ENCODE peak calls at places on chromosomes 2 and 18, in five cellular contexts. U is endothelial cell, W is choroid plexus epithelial cell, D is GM10248, C is progenitor cell of endocrine pancreas. P is an unnamed sample.
A peak's percentile ranks its signal among the peaks of the same experiment; 100 is the strongest.

GRCh38 chr18:58998421-58999203 is 133.9 kb downstream of the ZNF532 start:
- DNase-seq in U (no peak), W (peak; percentile 85), D (no peak), C (no peak), P (no peak)

GRCh38 chr18:76564636-76565237 is 69.7 kb upstream of the ZNF516 start:
- DNase-seq in U (no peak), W (peak; percentile 17), D (no peak), C (no peak), P (no peak)

GRCh38 chr2:71536311-71536710 is 83.0 kb downstream of the DYSF start:
- DNase-seq in U (no peak), W (peak; percentile 3), D (no peak), C (no peak), P (no peak)

GRCh38 chr2:23620841-23621341 is 235.9 kb downstream of the KLHL29 start:
- DNase-seq in U (no peak), W (peak; percentile 87), D (no peak), C (no peak), P (no peak)

GRCh38 chr18:68797901-68798300 is at the start of gene CCDC102B:
- DNase-seq in U (no peak), W (peak; percentile 94), D (no peak), C (no peak), P (no peak)

GRCh38 chr2:98346259-98347236 is at the start of gene CNGA3:
- DNase-seq in U (peak; percentile 74), W (peak; percentile 26), D (peak; percentile 40), C (peak; percentile 64), P (peak; percentile 72)

GRCh38 chr18:59218018-59218417 is 1.9 kb upstream of the GRP start:
- DNase-seq in U (no peak), W (no peak), D (no peak), C (no peak), P (no peak)

GRCh38 chr18:37654034-37654433 is 88.4 kb upstream of the CELF4 start:
- DNase-seq in U (no peak), W (no peak), D (no peak), C (no peak), P (no peak)

GRCh38 chr18:72868666-72869661 is 1.2 kb upstream of the NETO1 start:
- DNase-seq in U (peak; percentile 36), W (no peak), D (peak; percentile 14), C (peak; percentile 24), P (peak; percentile 50)

GRCh38 chr2:30385327-30385726 is 61.7 kb upstream of the LCLAT1 start:
- DNase-seq in U (peak; percentile 70), W (peak; percentile 54), D (no peak), C (peak; percentile 53), P (peak; percentile 71)

GRCh38 chr18:48290162-48290926 is 118.8 kb downstream of the ZBTB7C start:
- DNase-seq in U (no peak), W (no peak), D (no peak), C (no peak), P (no peak)

GRCh38 chr2:9768388-9768787 is 74.9 kb upstream of the TAF1B start:
- DNase-seq in U (peak; percentile 67), W (peak; percentile 45), D (no peak), C (peak; percentile 36), P (peak; percentile 91)

GRCh38 chr18:47997338-47997780 is 66.9 kb upstream of the SMAD2 start:
- DNase-seq in U (no peak), W (peak; percentile 10), D (no peak), C (no peak), P (peak; percentile 84)

GRCh38 chr2:54233832-54234649 is 22.0 kb downstream of the TSPYL6 start:
- DNase-seq in U (no peak), W (no peak), D (no peak), C (no peak), P (no peak)

GRCh38 chr2:233419626-233420431 is 65.5 kb downstream of the DGKD start:
- DNase-seq in U (no peak), W (peak; percentile 26), D (peak; percentile 66), C (no peak), P (peak; percentile 68)

GRCh38 chr2:29606105-29606871 is 315.1 kb downstream of the ALK start:
- DNase-seq in U (no peak), W (peak; percentile 87), D (no peak), C (no peak), P (no peak)

GRCh38 chr18:35256947-35257346 is 16.1 kb downstream of the ZNF397 start:
- DNase-seq in U (no peak), W (no peak), D (no peak), C (no peak), P (no peak)

GRCh38 chr2:168075446-168075845 is 171.9 kb downstream of the STK39 start:
- DNase-seq in U (no peak), W (no peak), D (no peak), C (no peak), P (no peak)

GRCh38 chr2:1708476-1709334 is 35.6 kb downstream of the PXDN start:
- DNase-seq in U (no peak), W (no peak), D (no peak), C (no peak), P (no peak)

GRCh38 chr2:170163666-170164065 is 14.3 kb upstream of the MYO3B start:
- DNase-seq in U (no peak), W (no peak), D (no peak), C (no peak), P (no peak)

GRCh38 chr2:79944205-79944604 is 360.3 kb downstream of the LRRTM1 start:
- DNase-seq in U (no peak), W (no peak), D (no peak), C (no peak), P (no peak)

GRCh38 chr2:180519276-180519675 is 461.1 kb upstream of the UBE2E3 start:
- DNase-seq in U (no peak), W (peak; percentile 62), D (no peak), C (no peak), P (no peak)

GRCh38 chr2:12064153-12064552 is 317.7 kb downstream of the LPIN1 start:
- DNase-seq in U (no peak), W (peak; percentile 23), D (no peak), C (no peak), P (peak; percentile 67)

GRCh38 chr18:75478996-75479870 is 51.7 kb upstream of the SMIM21 start:
- DNase-seq in U (no peak), W (peak; percentile 82), D (peak; percentile 35), C (no peak), P (peak; percentile 63)

GRCh38 chr2:128437181-128437520 is 118.5 kb upstream of the HS6ST1 start:
- DNase-seq in U (no peak), W (no peak), D (no peak), C (no peak), P (no peak)

GRCh38 chr2:37614061-37614802 is 57.2 kb downstream of the CDC42EP3 start:
- DNase-seq in U (no peak), W (peak; percentile 94), D (no peak), C (no peak), P (no peak)

GRCh38 chr2:176157499-176158305 is 595 bp downstream of the HOXD3 start:
- DNase-seq in U (no peak), W (no peak), D (no peak), C (no peak), P (peak; percentile 69)

GRCh38 chr2:184971669-184972068 is 373.3 kb downstream of the ZNF804A start:
- DNase-seq in U (no peak), W (no peak), D (no peak), C (no peak), P (no peak)

GRCh38 chr2:16088035-16088696 is 147.8 kb downstream of the MYCN start:
- DNase-seq in U (no peak), W (no peak), D (no peak), C (no peak), P (no peak)

GRCh38 chr2:74864728-74865722 is 31.1 kb downstream of the HK2 start:
- DNase-seq in U (no peak), W (peak; percentile 36), D (no peak), C (no peak), P (peak; percentile 36)
- TF ChIP-seq CTCF in U (no peak), W (peak; percentile 20), D (no peak), C (no peak), P (no peak)

GRCh38 chr2:205375453-205375852 is 306.8 kb upstream of the NRP2 start:
- DNase-seq in U (no peak), W (no peak), D (no peak), C (no peak), P (no peak)

GRCh38 chr2:205370726-205371125 is 311.6 kb upstream of the NRP2 start:
- DNase-seq in U (no peak), W (no peak), D (no peak), C (no peak), P (no peak)

GRCh38 chr2:205376071-205376470 is 306.2 kb upstream of the NRP2 start:
- DNase-seq in U (no peak), W (no peak), D (no peak), C (no peak), P (no peak)

GRCh38 chr2:205369813-205370212 is 312.5 kb upstream of the NRP2 start:
- DNase-seq in U (no peak), W (no peak), D (no peak), C (no peak), P (no peak)

DNA sequence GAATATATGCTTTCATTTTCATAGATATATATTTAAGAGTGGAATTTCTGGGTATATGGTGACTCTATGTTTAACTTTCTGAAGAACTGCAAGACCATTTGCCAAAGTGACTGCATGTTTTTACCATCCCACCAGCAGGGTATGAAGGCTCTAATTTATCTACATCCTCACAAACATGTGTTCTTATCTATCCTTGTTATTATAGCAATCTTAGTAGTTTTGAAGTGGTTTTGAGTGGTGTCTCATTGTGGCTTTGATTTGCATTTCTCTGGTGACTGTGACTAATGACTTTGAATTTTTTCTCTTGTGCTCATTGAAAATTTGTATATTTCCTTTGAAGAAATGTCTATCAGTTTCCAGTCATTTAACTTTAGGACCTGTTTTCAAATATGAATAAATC is 310.2 kb upstream of the NRP2 start:
- DNase-seq in U (no peak), W (peak; percentile 40), D (no peak), C (no peak), P (no peak)
- TF ChIP-seq CTCF in U (no peak), W (peak; percentile 7), D (no peak), C (no peak), P (no peak)

GRCh38 chr2:73827018-73827417 is 1.7 kb upstream of the STAMBP start:
- DNase-seq in U (no peak), W (peak; percentile 78), D (no peak), C (no peak), P (peak; percentile 43)
- TF ChIP-seq CTCF in U (no peak), W (peak; percentile 59), D (peak; percentile 30), C (no peak), P (peak; percentile 49)

GRCh38 chr2:235841863-235842262 is 326.3 kb downstream of the GBX2 start:
- DNase-seq in U (no peak), W (no peak), D (no peak), C (no peak), P (no peak)

GRCh38 chr2:235843591-235844395 is 324.4 kb downstream of the GBX2 start:
- DNase-seq in U (no peak), W (no peak), D (no peak), C (no peak), P (no peak)

GRCh38 chr2:235845245-235845644 is 322.9 kb downstream of the GBX2 start:
- DNase-seq in U (no peak), W (no peak), D (no peak), C (no peak), P (no peak)

GRCh38 chr2:235844561-235844960 is 323.6 kb downstream of the GBX2 start:
- DNase-seq in U (no peak), W (no peak), D (no peak), C (no peak), P (no peak)

DNA sequence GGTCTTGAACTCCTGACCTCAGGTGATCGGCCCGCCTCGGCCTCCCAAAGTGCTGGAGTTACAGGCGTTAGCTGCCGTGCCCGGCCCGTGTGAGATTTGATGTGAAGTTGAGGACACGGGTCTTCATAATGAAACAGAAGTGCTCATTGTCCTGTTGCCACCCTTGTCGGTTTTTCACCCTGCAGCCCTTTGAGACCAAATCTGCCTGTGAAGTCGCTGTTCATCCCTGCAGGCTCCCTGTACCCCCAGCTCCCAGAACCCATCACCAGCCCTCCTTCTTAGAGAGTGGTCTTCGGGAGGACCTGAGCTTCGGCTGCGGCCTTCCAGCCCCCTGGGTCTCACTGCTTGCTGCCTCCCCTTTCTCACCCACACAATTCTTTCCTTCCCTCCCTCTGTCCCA is 325.2 kb downstream of the GBX2 start:
- DNase-seq in U (no peak), W (no peak), D (no peak), C (no peak), P (no peak)
- TF ChIP-seq CTCF in U (no peak), W (no peak), D (no peak), C (no peak), P (no peak)